ENCODE peak calls at places on chromosomes 5 and 9, in four cellular contexts. One of them, this sample, is unnamed.

GRCh38 chr5:37121027-37121426 is 128.1 kb downstream of the CPLANE1 start:
- DNase-seq in neural crest cell: no peak
- DNase-seq in stimulated activated CD8-positive, alpha-beta memory T cell treated with anti-CD3 and anti-CD28 coated beads, Interleukin-2, amount 100 ng/mL, for 1 hour: no peak
- DNase-seq in activated CD4-positive, alpha-beta T cell treated with anti-CD3 and anti-CD28 coated beads for 24 hours: no peak
- DNase-seq in this sample: no peak

GRCh38 chr5:1808466-1808865 is 7.3 kb downstream of the NDUFS6 start:
- DNase-seq in neural crest cell: no peak
- DNase-seq in stimulated activated CD8-positive, alpha-beta memory T cell treated with anti-CD3 and anti-CD28 coated beads, Interleukin-2, amount 100 ng/mL, for 1 hour: no peak
- DNase-seq in activated CD4-positive, alpha-beta T cell treated with anti-CD3 and anti-CD28 coated beads for 24 hours: no peak
- DNase-seq in this sample: no peak

GRCh38 chr5:149282966-149283332 is 11.3 kb downstream of the AFAP1L1 start:
- DNase-seq in neural crest cell: no peak
- DNase-seq in stimulated activated CD8-positive, alpha-beta memory T cell treated with anti-CD3 and anti-CD28 coated beads, Interleukin-2, amount 100 ng/mL, for 1 hour: no peak
- DNase-seq in activated CD4-positive, alpha-beta T cell treated with anti-CD3 and anti-CD28 coated beads for 24 hours: no peak
- DNase-seq in this sample: no peak

GRCh38 chr5:23820764-23821471 is 313.5 kb downstream of the PRDM9 start:
- DNase-seq in neural crest cell: no peak
- DNase-seq in stimulated activated CD8-positive, alpha-beta memory T cell treated with anti-CD3 and anti-CD28 coated beads, Interleukin-2, amount 100 ng/mL, for 1 hour: no peak
- DNase-seq in activated CD4-positive, alpha-beta T cell treated with anti-CD3 and anti-CD28 coated beads for 24 hours: no peak
- DNase-seq in this sample: peak; percentile 36

GRCh38 chr9:27151693-27152397 is 42.8 kb downstream of the TEK start:
- DNase-seq in neural crest cell: no peak
- DNase-seq in stimulated activated CD8-positive, alpha-beta memory T cell treated with anti-CD3 and anti-CD28 coated beads, Interleukin-2, amount 100 ng/mL, for 1 hour: no peak
- DNase-seq in activated CD4-positive, alpha-beta T cell treated with anti-CD3 and anti-CD28 coated beads for 24 hours: no peak
- DNase-seq in this sample: no peak

GRCh38 chr5:134948929-134949328 is 18.8 kb upstream of the CATSPER3 start:
- DNase-seq in neural crest cell: no peak
- DNase-seq in stimulated activated CD8-positive, alpha-beta memory T cell treated with anti-CD3 and anti-CD28 coated beads, Interleukin-2, amount 100 ng/mL, for 1 hour: no peak
- DNase-seq in activated CD4-positive, alpha-beta T cell treated with anti-CD3 and anti-CD28 coated beads for 24 hours: no peak
- DNase-seq in this sample: no peak

GRCh38 chr9:110148868-110149267 is 59.1 kb downstream of the C9orf152 start:
- DNase-seq in neural crest cell: no peak
- DNase-seq in stimulated activated CD8-positive, alpha-beta memory T cell treated with anti-CD3 and anti-CD28 coated beads, Interleukin-2, amount 100 ng/mL, for 1 hour: no peak
- DNase-seq in activated CD4-positive, alpha-beta T cell treated with anti-CD3 and anti-CD28 coated beads for 24 hours: no peak
- DNase-seq in this sample: no peak

GRCh38 chr9:73565026-73565425 is 413.4 kb downstream of the ANXA1 start:
- DNase-seq in neural crest cell: no peak
- DNase-seq in stimulated activated CD8-positive, alpha-beta memory T cell treated with anti-CD3 and anti-CD28 coated beads, Interleukin-2, amount 100 ng/mL, for 1 hour: no peak
- DNase-seq in activated CD4-positive, alpha-beta T cell treated with anti-CD3 and anti-CD28 coated beads for 24 hours: no peak
- DNase-seq in this sample: no peak

GRCh38 chr9:6999788-7000187 is 242.0 kb downstream of the KDM4C start:
- DNase-seq in neural crest cell: no peak
- DNase-seq in stimulated activated CD8-positive, alpha-beta memory T cell treated with anti-CD3 and anti-CD28 coated beads, Interleukin-2, amount 100 ng/mL, for 1 hour: no peak
- DNase-seq in activated CD4-positive, alpha-beta T cell treated with anti-CD3 and anti-CD28 coated beads for 24 hours: no peak
- DNase-seq in this sample: no peak

GRCh38 chr9:5352637-5353248 is 13.1 kb upstream of the RLN1 start:
- DNase-seq in neural crest cell: no peak
- DNase-seq in stimulated activated CD8-positive, alpha-beta memory T cell treated with anti-CD3 and anti-CD28 coated beads, Interleukin-2, amount 100 ng/mL, for 1 hour: no peak
- DNase-seq in activated CD4-positive, alpha-beta T cell treated with anti-CD3 and anti-CD28 coated beads for 24 hours: no peak
- DNase-seq in this sample: no peak